ENCODE peak calls at places on chromosomes 2 and 18, in five cellular contexts. S is anterior cingulate cortex; T is cardiac fibroblast; W is AG20443; J is activated T-helper 1 cell treated with anti-CD3 and anti-CD28 coated beads, Interleukin-12 subunit alpha, Interleukin-12 subunit beta, Interleukin-2, Interleukin-4 antibody, amounts not matched to agents 30 ng/mL and 10 ng/mL and 1 ng/mL, durations not matched to agents 14 hours and 24 hours and 36 hours. V is an unnamed sample.

GRCh38 chr2:172884336-172884735 is 148.7 kb downstream of the RAPGEF4 start:
- DNase-seq in S (no peak), T (no peak), W (no peak), J (no peak), V (no peak)

GRCh38 chr2:58283931-58284330 is 42.8 kb upstream of the FANCL start:
- DNase-seq in S (no peak), T (no peak), W (no peak), J (no peak), V (no peak)

GRCh38 chr2:100470898-100471514 is 724 bp downstream of the NMS start:
- DNase-seq in S (no peak), T (peak; percentile 9), W (peak; percentile 43), J (no peak), V (no peak)

GRCh38 chr2:85930129-85931124 is 41.6 kb upstream of the ST3GAL5 start:
- DNase-seq in S (no peak), T (peak; percentile 37), W (no peak), J (no peak), V (peak; percentile 17)

GRCh38 chr2:197777823-197778407 is 7.2 kb downstream of the BOLL start:
- DNase-seq in S (no peak), T (peak; percentile 63), W (peak; percentile 17), J (peak; percentile 6), V (peak; percentile 19)

GRCh38 chr2:108588070-108588668 is 53.9 kb downstream of the LIMS1 start:
- DNase-seq in S (no peak), T (peak; percentile 35), W (no peak), J (no peak), V (no peak)

GRCh38 chr18:58303363-58303762 is 259.3 kb downstream of the NEDD4L start:
- DNase-seq in S (no peak), T (no peak), W (no peak), J (peak; percentile 18), V (no peak)

GRCh38 chr2:15127251-15127650 is 433.9 kb downstream of the NBAS start:
- DNase-seq in S (no peak), T (no peak), W (no peak), J (no peak), V (no peak)

GRCh38 chr2:15638720-15639119 is 47.1 kb downstream of the DDX1 start:
- DNase-seq in S (no peak), T (peak; percentile 72), W (peak; percentile 64), J (no peak), V (peak; percentile 59)

GRCh38 chr2:226048625-226049024 is 649.1 kb downstream of the NYAP2 start:
- DNase-seq in S (no peak), T (peak; percentile 81), W (peak; percentile 9), J (no peak), V (peak; percentile 26)

GRCh38 chr2:175251425-175252041 is 70.0 kb upstream of the ATP5MC3 start:
- DNase-seq in S (no peak), T (peak; percentile 61), W (peak; percentile 39), J (no peak), V (peak; percentile 12)

GRCh38 chr2:62672601-62673000 is 32.9 kb upstream of the EHBP1 start:
- DNase-seq in S (no peak), T (peak; percentile 91), W (peak; percentile 82), J (no peak), V (peak; percentile 78)

GRCh38 chr2:46703588-46703987 is 212.0 kb downstream of the MCFD2 start:
- DNase-seq in S (no peak), T (no peak), W (no peak), J (no peak), V (no peak)